ENCODE peak calls at places on chromosomes 6 and 20, in eight cellular contexts. Z is NCI-H2081; T is NCI-H510A treated with DMSO at 0.1 percent for 48 hours; V is colonic mucosa; A is kidney tubule cell; C is activated CD4-positive, alpha-beta T cell treated with anti-CD3 and anti-CD28 coated beads, Interleukin-2, amount 50 U/mL, for 48 hours; J is amniotic stem cell; I is tibial nerve. H is an unnamed sample.

GRCh38 chr6:33431880-33432541 is 12.1 kb downstream of the SYNGAP1 start:
- DNase-seq in V (no peak), C (no peak), J (no peak), T (no peak), A (no peak), Z (no peak), I (no peak), H (no peak)

GRCh38 chr20:2768632-2769015 is 31.8 kb downstream of the CPXM1 start:
- DNase-seq in T (no peak), I (no peak), J (no peak), C (no peak), A (no peak), V (no peak), Z (no peak), H (no peak)

GRCh38 chr20:41231850-41232249 is 85.7 kb downstream of the ZHX3 start:
- DNase-seq in Z (no peak), I (no peak), T (no peak), A (no peak), J (no peak), V (no peak), C (no peak), H (no peak)

GRCh38 chr20:14434379-14435136 is 97.1 kb upstream of the FLRT3 start:
- DNase-seq in V (no peak), I (no peak), Z (no peak), J (no peak), T (no peak), A (peak; percentile 78), C (no peak), H (no peak)

GRCh38 chr6:150057501-150057951 is 11.4 kb downstream of the ULBP3 start:
- DNase-seq in C (no peak), A (no peak), T (no peak), V (no peak), J (no peak), Z (no peak), I (no peak), H (no peak)

GRCh38 chr6:28927856-28928255 is 4.1 kb upstream of the TRIM27 start:
- DNase-seq in V (no peak), J (no peak), C (no peak), Z (no peak), T (no peak), I (no peak), A (no peak), H (peak; percentile 20)

GRCh38 chr6:31368461-31368860 is 11.5 kb upstream of the HLA-B start:
- DNase-seq in I (no peak), Z (no peak), A (peak; percentile 78), C (no peak), V (no peak), J (no peak), T (no peak), H (no peak)

GRCh38 chr6:64146094-64146493 is 510.5 kb downstream of the PHF3 start:
- DNase-seq in A (no peak), C (no peak), V (no peak), I (no peak), Z (no peak), T (no peak), J (no peak), H (no peak)

GRCh38 chr6:113094781-113095180 is 747.7 kb downstream of the RFPL4B start:
- DNase-seq in A (no peak), V (no peak), J (peak; percentile 28), T (no peak), Z (no peak), C (no peak), I (no peak), H (no peak)

GRCh38 chr6:8860671-8861070 is 425.3 kb upstream of the SLC35B3 start:
- DNase-seq in I (no peak), T (no peak), J (no peak), A (peak; percentile 69), V (no peak), Z (no peak), C (no peak), H (no peak)

GRCh38 chr20:33731693-33732165 is at the start of gene ZNF341:
- DNase-seq in T (peak; percentile 89), I (peak; percentile 71), A (peak; percentile 89), C (peak; percentile 89), J (peak; percentile 59), Z (peak; percentile 94), V (peak; percentile 88), H (peak; percentile 91)

GRCh38 chr6:54910326-54910952 is 63.9 kb downstream of the FAM83B start:
- DNase-seq in V (peak; percentile 63), T (no peak), C (no peak), A (no peak), J (no peak), Z (no peak), I (no peak), H (no peak)

GRCh38 chr6:40542175-40542764 is 44.9 kb downstream of the LRFN2 start:
- DNase-seq in C (no peak), Z (no peak), J (no peak), A (no peak), I (no peak), T (no peak), V (no peak), H (no peak)

GRCh38 chr20:50506270-50506579 is 4.0 kb upstream of the PTPN1 start:
- DNase-seq in I (no peak), V (no peak), T (no peak), A (no peak), Z (no peak), C (no peak), J (no peak), H (no peak)

GRCh38 chr20:24767623-24768100 is 181.4 kb upstream of the CST7 start:
- DNase-seq in V (no peak), T (no peak), Z (no peak), C (no peak), I (no peak), A (no peak), J (no peak), H (no peak)

GRCh38 chr20:20362774-20363435 is 5.0 kb upstream of the INSM1 start:
- DNase-seq in I (no peak), V (no peak), A (no peak), T (peak; percentile 98), C (peak; percentile 35), J (no peak), Z (peak; percentile 93), H (no peak)

GRCh38 chr6:87698618-87699017 is 3.4 kb downstream of the AKIRIN2 start:
- DNase-seq in V (no peak), I (no peak), A (peak; percentile 60), T (no peak), C (no peak), Z (no peak), J (no peak), H (no peak)

GRCh38 chr20:63087872-63088680 is 81.3 kb upstream of the BHLHE23 start:
- DNase-seq in V (no peak), C (no peak), Z (peak; percentile 49), I (no peak), T (no peak), J (no peak), A (no peak), H (no peak)

GRCh38 chr6:136466789-136467585 is 83.2 kb downstream of the MAP7 start:
- DNase-seq in I (no peak), Z (no peak), J (no peak), A (peak; percentile 83), T (peak; percentile 10), C (no peak), V (no peak), H (no peak)

GRCh38 chr20:36017034-36017951 is 48.9 kb downstream of the CNBD2 start:
- DNase-seq in Z (no peak), C (no peak), I (no peak), A (peak; percentile 97), J (peak; percentile 51), T (no peak), V (no peak), H (peak; percentile 71)

GRCh38 chr6:116434056-116434725 is 27.0 kb upstream of the CALHM6 start:
- DNase-seq in I (no peak), V (no peak), C (no peak), T (no peak), J (no peak), A (no peak), Z (no peak), H (no peak)

GRCh38 chr20:22227301-22227700 is 357.1 kb downstream of the FOXA2 start:
- DNase-seq in T (no peak), Z (no peak), A (no peak), V (no peak), I (no peak), J (no peak), C (no peak), H (no peak)

GRCh38 chr20:16472045-16472872 is 101.0 kb downstream of the KIF16B start:
- DNase-seq in C (no peak), A (peak; percentile 26), I (no peak), T (no peak), Z (no peak), V (no peak), J (no peak), H (no peak)

GRCh38 chr6:90296346-90297123 is at the start of gene BACH2:
- DNase-seq in V (peak; percentile 92), I (peak; percentile 87), A (peak; percentile 88), J (no peak), Z (peak; percentile 82), C (peak; percentile 97), T (peak; percentile 74), H (peak; percentile 77)

GRCh38 chr6:169233181-169233580 is 20.5 kb downstream of the THBS2 start:
- DNase-seq in Z (no peak), A (no peak), J (no peak), C (no peak), T (no peak), V (no peak), I (no peak), H (no peak)

GRCh38 chr6:26088344-26088743 is 1.1 kb downstream of the HFE start:
- DNase-seq in C (no peak), T (no peak), Z (no peak), I (no peak), A (peak; percentile 10), V (no peak), J (no peak), H (no peak)

GRCh38 chr20:61719691-61720347 is 345.9 kb downstream of the TAF4 start:
- DNase-seq in V (no peak), C (peak; percentile 26), J (no peak), T (no peak), I (no peak), Z (no peak), A (no peak), H (no peak)

GRCh38 chr20:58662142-58662473 is 11.0 kb downstream of the STX16 start:
- DNase-seq in V (no peak), T (no peak), Z (no peak), A (no peak), C (no peak), I (no peak), J (no peak), H (no peak)

GRCh38 chr6:111478064-111478476 is 4.9 kb downstream of the REV3L start:
- DNase-seq in J (no peak), V (no peak), T (no peak), Z (no peak), A (peak; percentile 76), I (no peak), C (no peak), H (no peak)

GRCh38 chr20:53902968-53903651 is 167.3 kb downstream of the BCAS1 start:
- DNase-seq in A (no peak), T (no peak), Z (no peak), J (no peak), I (no peak), V (no peak), C (no peak), H (no peak)

GRCh38 chr20:57622579-57623381 is 2.6 kb upstream of the ZBP1 start:
- DNase-seq in A (peak; percentile 95), V (peak; percentile 76), T (peak; percentile 23), Z (peak; percentile 55), I (no peak), J (no peak), C (peak; percentile 76), H (peak; percentile 91)

GRCh38 chr6:52994031-52994788 is 874 bp downstream of the GSTA4 start:
- DNase-seq in A (peak; percentile 50), V (peak; percentile 46), Z (peak; percentile 31), J (no peak), I (no peak), T (peak; percentile 88), C (no peak), H (peak; percentile 4)

GRCh38 chr6:13863699-13864155 is 49.4 kb upstream of the MCUR1 start:
- DNase-seq in I (no peak), A (peak; percentile 55), Z (no peak), J (no peak), V (no peak), T (peak; percentile 49), C (no peak), H (peak; percentile 28)

GRCh38 chr20:5470458-5470857 is 153.7 kb upstream of the PROKR2 start:
- DNase-seq in C (no peak), A (no peak), Z (no peak), J (no peak), T (no peak), V (no peak), I (no peak), H (no peak)